ENCODE peak calls at places on chromosomes 2 and 18, in eight cellular contexts. R, M, D, X, N, Q, F and O are unnamed samples.

GRCh38 chr2:188293601-188294482 is 2.2 kb downstream of the GULP1 start:
- DNase-seq in D (peak; percentile 79), N (no peak), R (peak; percentile 29), Q (peak; percentile 72), F (peak; percentile 68), X (peak; percentile 74), M (no peak), O (peak; percentile 65)

GRCh38 chr18:45103319-45104070 is 422.8 kb downstream of the SETBP1 start:
- DNase-seq in N (no peak), X (no peak), D (no peak), Q (no peak), R (no peak), M (no peak), F (no peak), O (no peak)

GRCh38 chr18:24741961-24742738 is 281.7 kb downstream of the HRH4 start:
- DNase-seq in N (no peak), Q (no peak), D (no peak), X (no peak), R (peak; percentile 38), F (no peak), M (no peak), O (no peak)

GRCh38 chr2:71672011-71672639 is 218.8 kb downstream of the DYSF start:
- DNase-seq in R (no peak), D (no peak), X (no peak), F (no peak), Q (no peak), N (no peak), M (no peak), O (no peak)

GRCh38 chr2:3168230-3168891 is 209.3 kb downstream of the EIPR1 start:
- DNase-seq in F (peak; percentile 53), Q (peak; percentile 17), M (no peak), R (peak; percentile 61), X (no peak), N (no peak), D (peak; percentile 83), O (peak; percentile 24)

GRCh38 chr2:24269270-24269669 is 91.1 kb downstream of the ITSN2 start:
- DNase-seq in N (no peak), X (peak; percentile 77), R (no peak), D (peak; percentile 22), F (peak; percentile 29), M (no peak), Q (no peak), O (no peak)

GRCh38 chr2:14424478-14425390 is 207.8 kb upstream of the LRATD1 start:
- DNase-seq in R (no peak), Q (no peak), D (no peak), M (no peak), X (no peak), F (no peak), N (no peak), O (no peak)

GRCh38 chr2:191304939-191305875 is 60.0 kb downstream of the MYO1B start:
- DNase-seq in D (peak; percentile 34), F (no peak), X (no peak), M (no peak), N (peak; percentile 79), R (peak; percentile 36), Q (peak; percentile 57), O (peak; percentile 83)

GRCh38 chr2:203830294-203831055 is 37.1 kb upstream of the CTLA4 start:
- DNase-seq in D (no peak), N (no peak), X (no peak), F (no peak), R (no peak), Q (no peak), M (peak; percentile 62), O (no peak)

GRCh38 chr2:56014075-56014730 is 90.6 kb upstream of the EFEMP1 start:
- DNase-seq in R (no peak), Q (no peak), D (no peak), M (no peak), F (no peak), N (peak; percentile 80), X (no peak), O (no peak)

GRCh38 chr2:128635361-128635900 is 316.8 kb upstream of the HS6ST1 start:
- DNase-seq in N (no peak), R (no peak), Q (no peak), X (no peak), F (no peak), M (no peak), D (peak; percentile 33), O (no peak)

GRCh38 chr18:54742120-54742519 is 86.2 kb upstream of the RAB27B start:
- DNase-seq in Q (no peak), N (no peak), R (no peak), F (no peak), X (no peak), D (peak; percentile 46), M (no peak), O (no peak)

GRCh38 chr18:37493352-37493935 is 72.2 kb downstream of the CELF4 start:
- DNase-seq in F (no peak), N (no peak), X (no peak), D (no peak), R (no peak), M (no peak), Q (no peak), O (no peak)

GRCh38 chr2:172082944-172083718 is 2.2 kb upstream of the DLX1 start:
- DNase-seq in N (no peak), D (no peak), R (peak; percentile 17), F (no peak), X (no peak), Q (no peak), M (no peak), O (no peak)